ENCODE peak calls at places on chromosomes 11 and 22, in four cellular contexts. W is CD8-positive, alpha-beta T cell; J is heart right ventricle; G is GM12864. A is an unnamed sample.

GRCh38 chr22:44659140-44659539 is 42.9 kb upstream of the PRR5 start:
- DNase-seq in J (no peak), W (no peak), G (no peak), A (no peak)

GRCh38 chr11:102115557-102115956 is 5.3 kb downstream of the YAP1 start:
- DNase-seq in W (no peak), J (no peak), G (no peak), A (no peak)

GRCh38 chr22:50641696-50642607 is 14.0 kb upstream of the ARSA start:
- DNase-seq in G (no peak), W (no peak), J (peak; percentile 41), A (no peak)

GRCh38 chr22:48919187-48919590 is 908.5 kb downstream of the BRD1 start:
- DNase-seq in G (no peak), W (no peak), J (no peak), A (no peak)

GRCh38 chr11:15976433-15977045 is 379.8 kb downstream of the SOX6 start:
- DNase-seq in W (no peak), G (no peak), J (no peak), A (no peak)

GRCh38 chr22:21876486-21877176 is 9.2 kb upstream of the MAPK1 start:
- DNase-seq in G (no peak), J (no peak), W (no peak), A (peak; percentile 59)

GRCh38 chr11:8545698-8546366 is 48.2 kb downstream of the STK33 start:
- DNase-seq in G (no peak), J (no peak), W (no peak), A (no peak)

GRCh38 chr11:10387209-10388083 is 67.6 kb upstream of the AMPD3 start:
- DNase-seq in J (no peak), W (no peak), G (no peak), A (no peak)

GRCh38 chr11:78023426-78023825 is 350 bp upstream of the KCTD14 start:
- DNase-seq in G (no peak), J (no peak), W (no peak), A (no peak)

GRCh38 chr11:2207212-2207611 is 35.6 kb upstream of the TH start:
- DNase-seq in G (no peak), W (no peak), J (peak; percentile 1), A (no peak)

GRCh38 chr11:120357620-120358019 is 21.4 kb downstream of the ARHGEF12 start:
- DNase-seq in J (no peak), G (no peak), W (no peak), A (no peak)

GRCh38 chr11:9313648-9314290 is 624 bp downstream of the TMEM41B start:
- DNase-seq in G (no peak), J (no peak), W (peak; percentile 21), A (no peak)

GRCh38 chr11:61967924-61968757 is 707 bp upstream of the FTH1 start:
- DNase-seq in W (peak; percentile 22), G (peak; percentile 42), J (peak; percentile 56), A (peak; percentile 88)

GRCh38 chr11:110455718-110456117 is 26.0 kb downstream of the FDX1 start:
- DNase-seq in W (no peak), G (peak; percentile 18), J (no peak), A (no peak)

GRCh38 chr11:76745561-76746207 is 37.5 kb upstream of the TSKU start:
- DNase-seq in J (no peak), W (no peak), G (no peak), A (no peak)

GRCh38 chr11:75341583-75341982 is 9.9 kb downstream of the ARRB1 start:
- DNase-seq in G (no peak), W (no peak), J (no peak), A (no peak)

GRCh38 chr11:26199341-26199740 is 132.6 kb upstream of the ANO3 start:
- DNase-seq in G (no peak), J (no peak), W (no peak), A (no peak)

GRCh38 chr11:86047275-86047991 is 21.5 kb downstream of the PICALM start:
- DNase-seq in J (no peak), W (no peak), G (no peak), A (peak; percentile 52)

GRCh38 chr11:119315139-119316016 is 1.6 kb downstream of the MCAM start:
- DNase-seq in G (no peak), W (peak; percentile 45), J (peak; percentile 53), A (peak; percentile 55)

GRCh38 chr11:17741487-17741886 is 6.9 kb downstream of the KCNC1 start:
- DNase-seq in W (no peak), G (no peak), J (no peak), A (no peak)

GRCh38 chr11:116193321-116194114 is 579.3 kb downstream of the BUD13 start:
- DNase-seq in J (peak; percentile 50), G (no peak), W (no peak), A (no peak)

GRCh38 chr11:17156283-17156682 is 51.5 kb downstream of the PIK3C2A start:
- DNase-seq in J (no peak), W (no peak), G (no peak), A (no peak)

GRCh38 chr11:62104816-62105610 is 18.8 kb upstream of the INCENP start:
- DNase-seq in J (peak; percentile 79), W (no peak), G (no peak), A (no peak)

GRCh38 chr11:30487200-30487898 is 98.8 kb downstream of the MPPED2 start:
- DNase-seq in G (no peak), W (no peak), J (no peak), A (no peak)

DNA sequence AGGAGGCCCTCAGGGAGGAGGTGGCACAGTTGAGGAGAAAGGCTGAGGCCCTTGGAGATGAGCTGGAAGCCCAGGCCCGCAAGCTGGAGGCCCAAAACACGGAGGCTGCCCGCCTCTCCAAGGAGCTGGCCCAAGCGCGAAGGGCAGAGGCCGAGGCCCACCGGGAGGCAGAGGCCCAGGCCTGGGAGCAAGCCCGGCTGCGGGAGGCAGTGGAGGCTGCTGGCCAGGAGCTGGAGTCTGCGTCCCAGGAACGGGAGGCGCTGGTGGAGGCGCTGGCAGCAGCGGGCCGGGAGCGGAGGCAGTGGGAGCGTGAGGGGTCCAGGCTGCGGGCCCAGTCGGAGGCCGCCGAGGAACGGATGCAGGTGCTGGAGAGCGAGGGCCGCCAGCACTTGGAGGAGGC is 4.7 kb downstream of the CCDC88B start:
- DNase-seq in J (no peak), W (no peak), G (no peak), A (no peak)
- H3K4me3 ChIP-seq in J (no peak overlapping the region), W (no peak overlapping the region), G (no peak overlapping the region), A (no peak overlapping the region)

GRCh38 chr11:13837286-13837685 is 125.2 kb upstream of the SPON1 start:
- DNase-seq in G (no peak), W (no peak), J (no peak), A (no peak)

GRCh38 chr11:13836666-13837065 is 125.9 kb upstream of the SPON1 start:
- DNase-seq in G (no peak), W (no peak), J (no peak), A (no peak)

GRCh38 chr11:13831707-13832106 is 130.8 kb upstream of the SPON1 start:
- DNase-seq in J (no peak), G (no peak), W (no peak), A (no peak)

GRCh38 chr11:13834463-13834862 is 128.1 kb upstream of the SPON1 start:
- DNase-seq in G (no peak), W (no peak), J (no peak), A (no peak)
- H3K4me3 ChIP-seq in G (no peak overlapping the region), W (no peak overlapping the region), J (no peak overlapping the region), A (no peak overlapping the region)

GRCh38 chr11:124987096-124987495 is 33.1 kb downstream of the CCDC15 start:
- DNase-seq in W (no peak), G (no peak), J (no peak), A (no peak)

GRCh38 chr11:124988063-124988462 is 34.1 kb downstream of the CCDC15 start:
- DNase-seq in W (no peak), J (no peak), G (no peak), A (no peak)

GRCh38 chr11:124982043-124982442 is 28.0 kb downstream of the CCDC15 start:
- DNase-seq in J (no peak), G (no peak), W (no peak), A (no peak)

GRCh38 chr11:124983674-124984511 is 29.9 kb downstream of the CCDC15 start:
- DNase-seq in W (no peak), G (no peak), J (no peak), A (no peak)

GRCh38 chr11:124984512-124984854 is 30.5 kb downstream of the CCDC15 start:
- DNase-seq in G (no peak), J (no peak), W (no peak), A (no peak)
- H3K4me3 ChIP-seq in G (no peak overlapping the region), J (no peak overlapping the region), W (no peak overlapping the region), A (no peak overlapping the region)

GRCh38 chr11:64741393-64742086 is 2.4 kb downstream of the RASGRP2 start:
- DNase-seq in W (no peak), G (no peak), J (no peak), A (no peak)

GRCh38 chr11:64743591-64744543 is at the start of gene RASGRP2:
- DNase-seq in G (no peak), J (peak; percentile 90), W (peak; percentile 87), A (peak; percentile 64)

GRCh38 chr11:64742087-64742939 is 1.6 kb downstream of the RASGRP2 start:
- DNase-seq in G (no peak), J (peak; percentile 34), W (no peak), A (peak; percentile 48)

GRCh38 chr11:64744544-64745218 is 739 bp upstream of the RASGRP2 start:
- DNase-seq in G (no peak), J (no peak), W (no peak), A (no peak)

GRCh38 chr11:64742940-64743590 is 877 bp downstream of the RASGRP2 start:
- DNase-seq in J (peak; percentile 77), W (peak; percentile 71), G (no peak), A (peak; percentile 71)
- H3K4me3 ChIP-seq in J (peak overlapping the region; percentile 72), W (peak overlapping the region; percentile 89), G (peak overlapping the region; percentile 41), A (peak overlapping the region; percentile 55)

GRCh38 chr11:66546368-66546965 is at the start of gene ACTN3:
- DNase-seq in W (no peak), G (no peak), J (peak; percentile 32), A (peak; percentile 54)

GRCh38 chr11:66545701-66546367 is at the start of gene ZDHHC24:
- DNase-seq in W (peak; percentile 75), J (peak; percentile 97), G (peak; percentile 85), A (peak; percentile 96)

GRCh38 chr11:66541892-66542291 is 4.0 kb downstream of the ZDHHC24 start:
- DNase-seq in G (no peak), W (no peak), J (no peak), A (no peak)

GRCh38 chr11:66542362-66542761 is 3.5 kb downstream of the ZDHHC24 start:
- DNase-seq in G (no peak), J (no peak), W (no peak), A (no peak)

GRCh38 chr11:66543263-66544107 is 2.4 kb downstream of the ZDHHC24 start:
- DNase-seq in G (no peak), J (peak; percentile 31), W (peak; percentile 61), A (peak; percentile 85)
- H3K4me3 ChIP-seq in G (no peak overlapping the region), J (no peak overlapping the region), W (peak overlapping the region; percentile 53), A (peak overlapping the region; percentile 29)

GRCh38 chr11:64673279-64673678 is 49.7 kb downstream of the NRXN2 start:
- DNase-seq in W (no peak), G (no peak), J (no peak), A (no peak)
- H3K4me3 ChIP-seq in W (no peak overlapping the region), G (no peak overlapping the region), J (no peak overlapping the region), A (no peak overlapping the region)

GRCh38 chr22:31085928-31086327 is 4.8 kb downstream of the SMTN start:
- DNase-seq in J (peak; percentile 6), W (no peak), G (no peak), A (no peak)

GRCh38 chr22:31083923-31084810 is 3.0 kb downstream of the SMTN start:
- DNase-seq in W (no peak), G (no peak), J (no peak), A (no peak)

GRCh38 chr22:31084811-31085492 is 3.8 kb downstream of the SMTN start:
- DNase-seq in J (peak; percentile 89), G (peak; percentile 40), W (peak; percentile 79), A (peak; percentile 92)

GRCh38 chr22:31086703-31087330 is 5.7 kb downstream of the SMTN start:
- DNase-seq in W (no peak), G (no peak), J (peak; percentile 5), A (no peak)

GRCh38 chr22:31085493-31085824 is 4.3 kb downstream of the SMTN start:
- DNase-seq in W (no peak), G (no peak), J (peak; percentile 65), A (no peak)
- H3K4me3 ChIP-seq in W (peak overlapping the region; percentile 94), G (peak overlapping the region; percentile 87), J (peak overlapping the region; percentile 91), A (peak overlapping the region; percentile 83)